ENCODE peak calls at places on chromosomes 12 and 14, in nine cellular contexts. One of them, this sample, is unnamed.

GRCh38 chr14:61191751-61192150 is 89.4 kb downstream of the TMEM30B start:
- DNase-seq in Ammon's horn: no peak
- DNase-seq in NCI-H1092: no peak
- DNase-seq in CD8-positive, alpha-beta T cell: no peak
- DNase-seq in non-pigmented ciliary epithelial cell: no peak
- DNase-seq in H4: no peak
- DNase-seq in activated T-cell treated with anti-CD3 and anti-CD28 coated beads for 4 hours: no peak
- DNase-seq in activated effector memory CD4-positive, alpha-beta T cell treated with anti-CD3 and anti-CD28 coated beads, Interleukin-2, amount 50 U/mL, for 16 hours: no peak
- DNase-seq in choroid plexus epithelial cell: no peak
- DNase-seq in this sample: no peak

GRCh38 chr14:74472590-74472989 is 20.5 kb downstream of the NPC2 start:
- DNase-seq in Ammon's horn: no peak
- DNase-seq in NCI-H1092: no peak
- DNase-seq in CD8-positive, alpha-beta T cell: no peak
- DNase-seq in non-pigmented ciliary epithelial cell: no peak
- DNase-seq in H4: no peak
- DNase-seq in activated T-cell treated with anti-CD3 and anti-CD28 coated beads for 4 hours: no peak
- DNase-seq in activated effector memory CD4-positive, alpha-beta T cell treated with anti-CD3 and anti-CD28 coated beads, Interleukin-2, amount 50 U/mL, for 16 hours: no peak
- DNase-seq in choroid plexus epithelial cell: no peak
- DNase-seq in this sample: no peak

GRCh38 chr14:77892381-77892871 is 92.5 kb downstream of the ADCK1 start:
- DNase-seq in Ammon's horn: no peak
- DNase-seq in NCI-H1092: no peak
- DNase-seq in CD8-positive, alpha-beta T cell: no peak
- DNase-seq in non-pigmented ciliary epithelial cell: peak; percentile 27
- DNase-seq in H4: no peak
- DNase-seq in activated T-cell treated with anti-CD3 and anti-CD28 coated beads for 4 hours: no peak
- DNase-seq in activated effector memory CD4-positive, alpha-beta T cell treated with anti-CD3 and anti-CD28 coated beads, Interleukin-2, amount 50 U/mL, for 16 hours: no peak
- DNase-seq in choroid plexus epithelial cell: peak; percentile 71
- DNase-seq in this sample: no peak

GRCh38 chr12:56599797-56600196 is 30.3 kb downstream of the BAZ2A start:
- DNase-seq in Ammon's horn: no peak
- DNase-seq in NCI-H1092: no peak
- DNase-seq in CD8-positive, alpha-beta T cell: no peak
- DNase-seq in non-pigmented ciliary epithelial cell: no peak
- DNase-seq in H4: no peak
- DNase-seq in activated T-cell treated with anti-CD3 and anti-CD28 coated beads for 4 hours: no peak
- DNase-seq in activated effector memory CD4-positive, alpha-beta T cell treated with anti-CD3 and anti-CD28 coated beads, Interleukin-2, amount 50 U/mL, for 16 hours: no peak
- DNase-seq in choroid plexus epithelial cell: no peak
- DNase-seq in this sample: no peak

GRCh38 chr14:103313704-103314103 is 20.3 kb upstream of the EIF5 start:
- DNase-seq in Ammon's horn: no peak
- DNase-seq in NCI-H1092: no peak
- DNase-seq in CD8-positive, alpha-beta T cell: no peak
- DNase-seq in non-pigmented ciliary epithelial cell: no peak
- DNase-seq in H4: no peak
- DNase-seq in activated T-cell treated with anti-CD3 and anti-CD28 coated beads for 4 hours: no peak
- DNase-seq in activated effector memory CD4-positive, alpha-beta T cell treated with anti-CD3 and anti-CD28 coated beads, Interleukin-2, amount 50 U/mL, for 16 hours: no peak
- DNase-seq in choroid plexus epithelial cell: no peak
- DNase-seq in this sample: no peak

GRCh38 chr12:119710374-119710773 is 42.4 kb downstream of the PRKAB1 start:
- DNase-seq in Ammon's horn: no peak
- DNase-seq in NCI-H1092: no peak
- DNase-seq in CD8-positive, alpha-beta T cell: no peak
- DNase-seq in non-pigmented ciliary epithelial cell: no peak
- DNase-seq in H4: no peak
- DNase-seq in activated T-cell treated with anti-CD3 and anti-CD28 coated beads for 4 hours: no peak
- DNase-seq in activated effector memory CD4-positive, alpha-beta T cell treated with anti-CD3 and anti-CD28 coated beads, Interleukin-2, amount 50 U/mL, for 16 hours: no peak
- DNase-seq in choroid plexus epithelial cell: no peak
- DNase-seq in this sample: no peak

GRCh38 chr14:80434574-80435321 is 223.4 kb upstream of the DIO2 start:
- DNase-seq in Ammon's horn: no peak
- DNase-seq in NCI-H1092: no peak
- DNase-seq in CD8-positive, alpha-beta T cell: no peak
- DNase-seq in non-pigmented ciliary epithelial cell: no peak
- DNase-seq in H4: peak; percentile 69
- DNase-seq in activated T-cell treated with anti-CD3 and anti-CD28 coated beads for 4 hours: no peak
- DNase-seq in activated effector memory CD4-positive, alpha-beta T cell treated with anti-CD3 and anti-CD28 coated beads, Interleukin-2, amount 50 U/mL, for 16 hours: no peak
- DNase-seq in choroid plexus epithelial cell: peak; percentile 26
- DNase-seq in this sample: no peak

GRCh38 chr14:94394025-94394493 is 5.7 kb upstream of the SERPINA1 start:
- DNase-seq in Ammon's horn: no peak
- DNase-seq in NCI-H1092: no peak
- DNase-seq in CD8-positive, alpha-beta T cell: no peak
- DNase-seq in non-pigmented ciliary epithelial cell: no peak
- DNase-seq in H4: no peak
- DNase-seq in activated T-cell treated with anti-CD3 and anti-CD28 coated beads for 4 hours: no peak
- DNase-seq in activated effector memory CD4-positive, alpha-beta T cell treated with anti-CD3 and anti-CD28 coated beads, Interleukin-2, amount 50 U/mL, for 16 hours: no peak
- DNase-seq in choroid plexus epithelial cell: no peak
- DNase-seq in this sample: no peak

GRCh38 chr12:49482095-49483051 is 56.5 kb upstream of the KCNH3 start:
- DNase-seq in Ammon's horn: no peak
- DNase-seq in NCI-H1092: no peak
- DNase-seq in CD8-positive, alpha-beta T cell: no peak
- DNase-seq in non-pigmented ciliary epithelial cell: no peak
- DNase-seq in H4: no peak
- DNase-seq in activated T-cell treated with anti-CD3 and anti-CD28 coated beads for 4 hours: no peak
- DNase-seq in activated effector memory CD4-positive, alpha-beta T cell treated with anti-CD3 and anti-CD28 coated beads, Interleukin-2, amount 50 U/mL, for 16 hours: no peak
- DNase-seq in choroid plexus epithelial cell: no peak
- DNase-seq in this sample: no peak

GRCh38 chr14:104171029-104171697 is 32.8 kb downstream of the KIF26A start:
- DNase-seq in Ammon's horn: no peak
- DNase-seq in NCI-H1092: no peak
- DNase-seq in CD8-positive, alpha-beta T cell: no peak
- DNase-seq in non-pigmented ciliary epithelial cell: no peak
- DNase-seq in H4: no peak
- DNase-seq in activated T-cell treated with anti-CD3 and anti-CD28 coated beads for 4 hours: no peak
- DNase-seq in activated effector memory CD4-positive, alpha-beta T cell treated with anti-CD3 and anti-CD28 coated beads, Interleukin-2, amount 50 U/mL, for 16 hours: no peak
- DNase-seq in choroid plexus epithelial cell: no peak
- DNase-seq in this sample: no peak

GRCh38 chr12:70044170-70044569 is 199.1 kb upstream of the CNOT2 start:
- DNase-seq in Ammon's horn: no peak
- DNase-seq in NCI-H1092: no peak
- DNase-seq in CD8-positive, alpha-beta T cell: no peak
- DNase-seq in non-pigmented ciliary epithelial cell: no peak
- DNase-seq in H4: no peak
- DNase-seq in activated T-cell treated with anti-CD3 and anti-CD28 coated beads for 4 hours: no peak
- DNase-seq in activated effector memory CD4-positive, alpha-beta T cell treated with anti-CD3 and anti-CD28 coated beads, Interleukin-2, amount 50 U/mL, for 16 hours: no peak
- DNase-seq in choroid plexus epithelial cell: peak; percentile 15
- DNase-seq in this sample: no peak

GRCh38 chr12:107822356-107822755 is 47.9 kb downstream of the ASCL4 start:
- DNase-seq in Ammon's horn: no peak
- DNase-seq in NCI-H1092: no peak
- DNase-seq in CD8-positive, alpha-beta T cell: no peak
- DNase-seq in non-pigmented ciliary epithelial cell: no peak
- DNase-seq in H4: no peak
- DNase-seq in activated T-cell treated with anti-CD3 and anti-CD28 coated beads for 4 hours: no peak
- DNase-seq in activated effector memory CD4-positive, alpha-beta T cell treated with anti-CD3 and anti-CD28 coated beads, Interleukin-2, amount 50 U/mL, for 16 hours: no peak
- DNase-seq in choroid plexus epithelial cell: no peak
- DNase-seq in this sample: no peak

GRCh38 chr12:109458086-109458485 is 19.0 kb downstream of the KCTD10 start:
- DNase-seq in Ammon's horn: no peak
- DNase-seq in NCI-H1092: no peak
- DNase-seq in CD8-positive, alpha-beta T cell: no peak
- DNase-seq in non-pigmented ciliary epithelial cell: peak; percentile 67
- DNase-seq in H4: no peak
- DNase-seq in activated T-cell treated with anti-CD3 and anti-CD28 coated beads for 4 hours: no peak
- DNase-seq in activated effector memory CD4-positive, alpha-beta T cell treated with anti-CD3 and anti-CD28 coated beads, Interleukin-2, amount 50 U/mL, for 16 hours: no peak
- DNase-seq in choroid plexus epithelial cell: peak; percentile 82
- DNase-seq in this sample: no peak

GRCh38 chr12:104490850-104491249 is 34.1 kb downstream of the CHST11 start:
- DNase-seq in Ammon's horn: no peak
- DNase-seq in NCI-H1092: peak; percentile 4
- DNase-seq in CD8-positive, alpha-beta T cell: no peak
- DNase-seq in non-pigmented ciliary epithelial cell: no peak
- DNase-seq in H4: no peak
- DNase-seq in activated T-cell treated with anti-CD3 and anti-CD28 coated beads for 4 hours: no peak
- DNase-seq in activated effector memory CD4-positive, alpha-beta T cell treated with anti-CD3 and anti-CD28 coated beads, Interleukin-2, amount 50 U/mL, for 16 hours: no peak
- DNase-seq in choroid plexus epithelial cell: no peak
- DNase-seq in this sample: no peak

GRCh38 chr12:113870890-113871289 is 95.2 kb downstream of the RBM19 start:
- DNase-seq in Ammon's horn: no peak
- DNase-seq in NCI-H1092: no peak
- DNase-seq in CD8-positive, alpha-beta T cell: no peak
- DNase-seq in non-pigmented ciliary epithelial cell: no peak
- DNase-seq in H4: no peak
- DNase-seq in activated T-cell treated with anti-CD3 and anti-CD28 coated beads for 4 hours: no peak
- DNase-seq in activated effector memory CD4-positive, alpha-beta T cell treated with anti-CD3 and anti-CD28 coated beads, Interleukin-2, amount 50 U/mL, for 16 hours: no peak
- DNase-seq in choroid plexus epithelial cell: no peak
- DNase-seq in this sample: no peak

GRCh38 chr12:57001448-57001906 is 4.9 kb downstream of the ZBTB39 start:
- DNase-seq in Ammon's horn: peak; percentile 46
- DNase-seq in NCI-H1092: no peak
- DNase-seq in CD8-positive, alpha-beta T cell: peak; percentile 74
- DNase-seq in non-pigmented ciliary epithelial cell: no peak
- DNase-seq in H4: peak; percentile 39
- DNase-seq in activated T-cell treated with anti-CD3 and anti-CD28 coated beads for 4 hours: peak; percentile 74
- DNase-seq in activated effector memory CD4-positive, alpha-beta T cell treated with anti-CD3 and anti-CD28 coated beads, Interleukin-2, amount 50 U/mL, for 16 hours: peak; percentile 91
- DNase-seq in choroid plexus epithelial cell: peak; percentile 78
- DNase-seq in this sample: no peak

GRCh38 chr14:20606190-20606901 is 15.2 kb upstream of the RNASE12 start:
- DNase-seq in Ammon's horn: peak; percentile 57
- DNase-seq in NCI-H1092: no peak
- DNase-seq in CD8-positive, alpha-beta T cell: no peak
- DNase-seq in non-pigmented ciliary epithelial cell: no peak
- DNase-seq in H4: peak; percentile 51
- DNase-seq in activated T-cell treated with anti-CD3 and anti-CD28 coated beads for 4 hours: no peak
- DNase-seq in activated effector memory CD4-positive, alpha-beta T cell treated with anti-CD3 and anti-CD28 coated beads, Interleukin-2, amount 50 U/mL, for 16 hours: no peak
- DNase-seq in choroid plexus epithelial cell: peak; percentile 62
- DNase-seq in this sample: no peak

GRCh38 chr12:20596036-20596435 is 99.1 kb upstream of the SLCO1C1 start:
- DNase-seq in Ammon's horn: no peak
- DNase-seq in NCI-H1092: no peak
- DNase-seq in CD8-positive, alpha-beta T cell: no peak
- DNase-seq in non-pigmented ciliary epithelial cell: no peak
- DNase-seq in H4: no peak
- DNase-seq in activated T-cell treated with anti-CD3 and anti-CD28 coated beads for 4 hours: no peak
- DNase-seq in activated effector memory CD4-positive, alpha-beta T cell treated with anti-CD3 and anti-CD28 coated beads, Interleukin-2, amount 50 U/mL, for 16 hours: no peak
- DNase-seq in choroid plexus epithelial cell: no peak
- DNase-seq in this sample: no peak

GRCh38 chr12:104578453-104578852 is 121.7 kb downstream of the CHST11 start:
- DNase-seq in Ammon's horn: no peak
- DNase-seq in NCI-H1092: no peak
- DNase-seq in CD8-positive, alpha-beta T cell: no peak
- DNase-seq in non-pigmented ciliary epithelial cell: peak; percentile 84
- DNase-seq in H4: no peak
- DNase-seq in activated T-cell treated with anti-CD3 and anti-CD28 coated beads for 4 hours: no peak
- DNase-seq in activated effector memory CD4-positive, alpha-beta T cell treated with anti-CD3 and anti-CD28 coated beads, Interleukin-2, amount 50 U/mL, for 16 hours: no peak
- DNase-seq in choroid plexus epithelial cell: peak; percentile 66
- DNase-seq in this sample: no peak

GRCh38 chr14:87581298-87581697 is 411.7 kb downstream of the GALC start:
- DNase-seq in Ammon's horn: no peak
- DNase-seq in NCI-H1092: no peak
- DNase-seq in CD8-positive, alpha-beta T cell: no peak
- DNase-seq in non-pigmented ciliary epithelial cell: no peak
- DNase-seq in H4: no peak
- DNase-seq in activated T-cell treated with anti-CD3 and anti-CD28 coated beads for 4 hours: no peak
- DNase-seq in activated effector memory CD4-positive, alpha-beta T cell treated with anti-CD3 and anti-CD28 coated beads, Interleukin-2, amount 50 U/mL, for 16 hours: no peak
- DNase-seq in choroid plexus epithelial cell: no peak
- DNase-seq in this sample: no peak

GRCh38 chr12:2163172-2163927 is 110.6 kb downstream of the CACNA1C start:
- DNase-seq in Ammon's horn: peak; percentile 34
- DNase-seq in NCI-H1092: no peak
- DNase-seq in CD8-positive, alpha-beta T cell: no peak
- DNase-seq in non-pigmented ciliary epithelial cell: no peak
- DNase-seq in H4: no peak
- DNase-seq in activated T-cell treated with anti-CD3 and anti-CD28 coated beads for 4 hours: no peak
- DNase-seq in activated effector memory CD4-positive, alpha-beta T cell treated with anti-CD3 and anti-CD28 coated beads, Interleukin-2, amount 50 U/mL, for 16 hours: no peak
- DNase-seq in choroid plexus epithelial cell: peak; percentile 71
- DNase-seq in this sample: peak; percentile 44

GRCh38 chr12:75364918-75365317 is 26.0 kb upstream of the GLIPR1L2 start:
- DNase-seq in Ammon's horn: peak; percentile 12
- DNase-seq in NCI-H1092: no peak
- DNase-seq in CD8-positive, alpha-beta T cell: no peak
- DNase-seq in non-pigmented ciliary epithelial cell: no peak
- DNase-seq in H4: no peak
- DNase-seq in activated T-cell treated with anti-CD3 and anti-CD28 coated beads for 4 hours: no peak
- DNase-seq in activated effector memory CD4-positive, alpha-beta T cell treated with anti-CD3 and anti-CD28 coated beads, Interleukin-2, amount 50 U/mL, for 16 hours: no peak
- DNase-seq in choroid plexus epithelial cell: peak; percentile 33
- DNase-seq in this sample: no peak

GRCh38 chr14:20632448-20632830 is 9.1 kb downstream of the OR6S1 start:
- DNase-seq in Ammon's horn: no peak
- DNase-seq in NCI-H1092: no peak
- DNase-seq in CD8-positive, alpha-beta T cell: no peak
- DNase-seq in non-pigmented ciliary epithelial cell: no peak
- DNase-seq in H4: no peak
- DNase-seq in activated T-cell treated with anti-CD3 and anti-CD28 coated beads for 4 hours: no peak
- DNase-seq in activated effector memory CD4-positive, alpha-beta T cell treated with anti-CD3 and anti-CD28 coated beads, Interleukin-2, amount 50 U/mL, for 16 hours: peak; percentile 64
- DNase-seq in choroid plexus epithelial cell: no peak
- DNase-seq in this sample: no peak

GRCh38 chr14:21015312-21015711 is 9.5 kb downstream of the NDRG2 start:
- DNase-seq in Ammon's horn: peak; percentile 48
- DNase-seq in NCI-H1092: no peak
- DNase-seq in CD8-positive, alpha-beta T cell: no peak
- DNase-seq in non-pigmented ciliary epithelial cell: no peak
- DNase-seq in H4: no peak
- DNase-seq in activated T-cell treated with anti-CD3 and anti-CD28 coated beads for 4 hours: no peak
- DNase-seq in activated effector memory CD4-positive, alpha-beta T cell treated with anti-CD3 and anti-CD28 coated beads, Interleukin-2, amount 50 U/mL, for 16 hours: no peak
- DNase-seq in choroid plexus epithelial cell: no peak
- DNase-seq in this sample: no peak

GRCh38 chr12:114407566-114408411 is 1.8 kb upstream of the TBX5 start:
- DNase-seq in Ammon's horn: no peak
- DNase-seq in NCI-H1092: no peak
- DNase-seq in CD8-positive, alpha-beta T cell: no peak
- DNase-seq in non-pigmented ciliary epithelial cell: no peak
- DNase-seq in H4: no peak
- DNase-seq in activated T-cell treated with anti-CD3 and anti-CD28 coated beads for 4 hours: no peak
- DNase-seq in activated effector memory CD4-positive, alpha-beta T cell treated with anti-CD3 and anti-CD28 coated beads, Interleukin-2, amount 50 U/mL, for 16 hours: no peak
- DNase-seq in choroid plexus epithelial cell: no peak
- DNase-seq in this sample: no peak

GRCh38 chr12:11182529-11182928 is 4.2 kb downstream of the TAS2R42 start:
- DNase-seq in Ammon's horn: no peak
- DNase-seq in NCI-H1092: no peak
- DNase-seq in CD8-positive, alpha-beta T cell: no peak
- DNase-seq in non-pigmented ciliary epithelial cell: no peak
- DNase-seq in H4: no peak
- DNase-seq in activated T-cell treated with anti-CD3 and anti-CD28 coated beads for 4 hours: no peak
- DNase-seq in activated effector memory CD4-positive, alpha-beta T cell treated with anti-CD3 and anti-CD28 coated beads, Interleukin-2, amount 50 U/mL, for 16 hours: no peak
- DNase-seq in choroid plexus epithelial cell: no peak
- DNase-seq in this sample: no peak

GRCh38 chr14:42222924-42223471 is 616.3 kb downstream of the LRFN5 start:
- DNase-seq in Ammon's horn: peak; percentile 64
- DNase-seq in NCI-H1092: peak; percentile 64
- DNase-seq in CD8-positive, alpha-beta T cell: no peak
- DNase-seq in non-pigmented ciliary epithelial cell: peak; percentile 13
- DNase-seq in H4: peak; percentile 79
- DNase-seq in activated T-cell treated with anti-CD3 and anti-CD28 coated beads for 4 hours: no peak
- DNase-seq in activated effector memory CD4-positive, alpha-beta T cell treated with anti-CD3 and anti-CD28 coated beads, Interleukin-2, amount 50 U/mL, for 16 hours: no peak
- DNase-seq in choroid plexus epithelial cell: peak; percentile 59
- DNase-seq in this sample: no peak

GRCh38 chr12:107436376-107436775 is 249.2 kb upstream of the PWP1 start:
- DNase-seq in Ammon's horn: no peak
- DNase-seq in NCI-H1092: no peak
- DNase-seq in CD8-positive, alpha-beta T cell: no peak
- DNase-seq in non-pigmented ciliary epithelial cell: peak; percentile 70
- DNase-seq in H4: peak; percentile 84
- DNase-seq in activated T-cell treated with anti-CD3 and anti-CD28 coated beads for 4 hours: no peak
- DNase-seq in activated effector memory CD4-positive, alpha-beta T cell treated with anti-CD3 and anti-CD28 coated beads, Interleukin-2, amount 50 U/mL, for 16 hours: no peak
- DNase-seq in choroid plexus epithelial cell: peak; percentile 80
- DNase-seq in this sample: no peak

GRCh38 chr12:12032260-12032761 is 38.4 kb upstream of the BCL2L14 start:
- DNase-seq in Ammon's horn: no peak
- DNase-seq in NCI-H1092: no peak
- DNase-seq in CD8-positive, alpha-beta T cell: no peak
- DNase-seq in non-pigmented ciliary epithelial cell: no peak
- DNase-seq in H4: no peak
- DNase-seq in activated T-cell treated with anti-CD3 and anti-CD28 coated beads for 4 hours: no peak
- DNase-seq in activated effector memory CD4-positive, alpha-beta T cell treated with anti-CD3 and anti-CD28 coated beads, Interleukin-2, amount 50 U/mL, for 16 hours: peak; percentile 65
- DNase-seq in choroid plexus epithelial cell: no peak
- DNase-seq in this sample: no peak

GRCh38 chr14:56199976-56200577 is 81.9 kb downstream of the PELI2 start:
- DNase-seq in Ammon's horn: no peak
- DNase-seq in NCI-H1092: no peak
- DNase-seq in CD8-positive, alpha-beta T cell: no peak
- DNase-seq in non-pigmented ciliary epithelial cell: no peak
- DNase-seq in H4: no peak
- DNase-seq in activated T-cell treated with anti-CD3 and anti-CD28 coated beads for 4 hours: no peak
- DNase-seq in activated effector memory CD4-positive, alpha-beta T cell treated with anti-CD3 and anti-CD28 coated beads, Interleukin-2, amount 50 U/mL, for 16 hours: no peak
- DNase-seq in choroid plexus epithelial cell: peak; percentile 54
- DNase-seq in this sample: no peak

GRCh38 chr14:88043523-88043922 is 38.6 kb downstream of the GPR65 start:
- DNase-seq in Ammon's horn: no peak
- DNase-seq in NCI-H1092: no peak
- DNase-seq in CD8-positive, alpha-beta T cell: no peak
- DNase-seq in non-pigmented ciliary epithelial cell: no peak
- DNase-seq in H4: no peak
- DNase-seq in activated T-cell treated with anti-CD3 and anti-CD28 coated beads for 4 hours: no peak
- DNase-seq in activated effector memory CD4-positive, alpha-beta T cell treated with anti-CD3 and anti-CD28 coated beads, Interleukin-2, amount 50 U/mL, for 16 hours: no peak
- DNase-seq in choroid plexus epithelial cell: no peak
- DNase-seq in this sample: no peak

This sample was measured in GOT3.